ENCODE peak calls at places on chromosomes 6 and 20, in four cellular contexts. W, P, R and F are unnamed samples.

GRCh38 chr6:76861403-76861802 is 601.9 kb downstream of the HTR1B start:
- DNase-seq in R (no peak), P (peak; percentile 66), W (no peak), F (no peak)

GRCh38 chr6:5085638-5086293 is 625 bp downstream of the PPP1R3G start:
- DNase-seq in W (no peak), R (peak; percentile 57), P (peak; percentile 53), F (peak; percentile 34)

GRCh38 chr20:53804920-53805894 is 211.6 kb upstream of the ZNF217 start:
- DNase-seq in W (no peak), R (no peak), P (no peak), F (no peak)

GRCh38 chr20:7031222-7031621 is 263.7 kb downstream of the BMP2 start:
- DNase-seq in R (no peak), P (no peak), W (no peak), F (no peak)

GRCh38 chr20:4805663-4806449 is 84.1 kb downstream of the PRND start:
- DNase-seq in P (no peak), W (no peak), R (no peak), F (no peak)

GRCh38 chr6:99241905-99242534 is 107.5 kb downstream of the FAXC start:
- DNase-seq in W (no peak), R (no peak), P (peak; percentile 65), F (peak; percentile 37)

GRCh38 chr20:59785118-59785959 is 148.1 kb downstream of the SYCP2 start:
- DNase-seq in R (no peak), P (no peak), W (no peak), F (no peak)

GRCh38 chr6:170096803-170097504 is 193.9 kb downstream of the DLL1 start:
- DNase-seq in P (no peak), W (no peak), R (no peak), F (no peak)

GRCh38 chr6:87879144-87879861 is 168.3 kb upstream of the SPACA1 start:
- DNase-seq in P (no peak), R (no peak), W (no peak), F (no peak)

GRCh38 chr20:46315311-46315710 is 7.0 kb upstream of the CDH22 start:
- DNase-seq in W (no peak), P (no peak), R (no peak), F (no peak)

GRCh38 chr6:32254761-32255211 is 30.9 kb upstream of the NOTCH4 start:
- DNase-seq in P (no peak), R (no peak), W (no peak), F (no peak)

GRCh38 chr6:6900566-6901204 is 207.1 kb upstream of the RREB1 start:
- DNase-seq in P (no peak), R (no peak), W (no peak), F (no peak)

GRCh38 chr6:141451176-141451507 is 681.6 kb upstream of the GJE1 start:
- DNase-seq in R (no peak), P (no peak), W (no peak), F (no peak)

GRCh38 chr6:126072172-126072571 is 85.8 kb downstream of the TRMT11 start:
- DNase-seq in P (peak; percentile 49), W (no peak), R (no peak), F (no peak)

GRCh38 chr20:22223251-22223650 is 361.1 kb downstream of the FOXA2 start:
- DNase-seq in R (no peak), P (no peak), W (no peak), F (no peak)

GRCh38 chr20:41408986-41409385 is 42.4 kb upstream of the EMILIN3 start:
- DNase-seq in P (no peak), W (no peak), R (peak; percentile 52), F (no peak)

GRCh38 chr6:2213082-2213481 is 32.3 kb downstream of the GMDS start:
- DNase-seq in W (no peak), R (no peak), P (no peak), F (no peak)

GRCh38 chr6:35544748-35545361 is 32.2 kb upstream of the TULP1 start:
- DNase-seq in W (no peak), R (no peak), P (peak; percentile 97), F (peak; percentile 33)

GRCh38 chr20:16922834-16923233 is 174.7 kb downstream of the OTOR start:
- DNase-seq in W (no peak), R (no peak), P (peak; percentile 76), F (peak; percentile 2)

GRCh38 chr20:15759546-15760216 is 813.6 kb downstream of the KIF16B start:
- DNase-seq in P (peak; percentile 3), W (no peak), R (no peak), F (no peak)

GRCh38 chr6:132907915-132908314 is 93.5 kb downstream of the RPS12 start:
- DNase-seq in W (no peak), P (no peak), R (no peak), F (peak; percentile 16)
- H3K27ac ChIP-seq in W (no peak overlapping the region), P (no peak overlapping the region), R (no peak overlapping the region), F (no peak overlapping the region)

DNA sequence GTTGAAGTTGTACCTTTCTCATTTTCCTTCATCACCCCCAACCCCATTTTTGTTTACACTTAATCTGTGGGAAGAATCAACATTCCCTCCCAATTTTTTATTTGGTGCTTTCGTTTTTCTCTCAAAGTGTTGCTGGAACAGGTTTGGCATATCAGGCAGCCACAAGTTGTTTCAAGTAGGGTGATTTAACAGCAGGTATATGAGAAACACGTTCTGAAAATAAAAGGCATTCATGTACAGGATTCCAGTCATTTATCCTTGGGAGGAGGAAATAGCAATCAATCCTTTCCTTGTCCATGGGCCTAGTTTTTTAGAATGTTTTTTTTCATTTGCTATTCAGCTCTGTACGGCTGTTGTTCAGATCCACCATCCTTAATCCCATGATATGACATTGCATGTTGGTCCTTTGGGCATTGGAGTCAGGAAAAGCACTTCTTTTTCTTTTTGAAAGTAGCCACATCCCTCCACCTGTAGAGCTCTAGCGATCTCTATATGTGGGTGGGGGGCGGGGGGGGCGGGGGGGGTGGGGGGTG is 120.2 kb downstream of the JARID2 start:
- DNase-seq in W (no peak), R (no peak), P (peak; percentile 72), F (peak; percentile 51)
- H3K4me1 ChIP-seq in W (peaks cover 5% of the 10 kb centered on the region), R (peaks cover 31% of the 10 kb centered on the region), P (peaks cover 6% of the 10 kb centered on the region), F (peaks cover 17% of the 10 kb centered on the region)

GRCh38 chr6:46103437-46103836 is 26.4 kb upstream of the ENPP4 start:
- DNase-seq in W (no peak), P (no peak), R (no peak), F (no peak)
- H3K27ac ChIP-seq in W (no peak overlapping the region), P (no peak overlapping the region), R (no peak overlapping the region), F (no peak overlapping the region)

GRCh38 chr6:106536357-106536756 is 92.9 kb downstream of the RTN4IP1 start:
- DNase-seq in P (no peak), W (no peak), R (no peak), F (peak; percentile 47)
- H3K4me1 ChIP-seq in P (peaks cover 3% of the 10 kb centered on the region), W (peaks cover 22% of the 10 kb centered on the region), R (no peaks in the 10 kb centered on the region), F (peaks cover 52% of the 10 kb centered on the region)

GRCh38 chr20:62319346-62319909 is 16.6 kb downstream of the ADRM1 start:
- DNase-seq in P (no peak), W (no peak), R (no peak), F (no peak)

GRCh38 chr20:62321978-62322377 is 19.2 kb downstream of the ADRM1 start:
- DNase-seq in P (no peak), W (no peak), R (no peak), F (no peak)

GRCh38 chr20:62321521-62321948 is 18.7 kb downstream of the ADRM1 start:
- DNase-seq in W (no peak), P (no peak), R (no peak), F (no peak)

GRCh38 chr20:62322428-62323073 is 19.8 kb downstream of the ADRM1 start:
- DNase-seq in R (no peak), W (no peak), P (no peak), F (no peak)

GRCh38 chr20:62320581-62321354 is 18.0 kb downstream of the ADRM1 start:
- DNase-seq in R (no peak), P (no peak), W (no peak), F (no peak)
- H3K27ac ChIP-seq in R (no peak overlapping the region), P (no peak overlapping the region), W (no peak overlapping the region), F (no peak overlapping the region)

GRCh38 chr6:33699131-33699530 is 12.4 kb downstream of the UQCC2 start:
- DNase-seq in W (no peak), P (no peak), R (no peak), F (no peak)
- H3K4me1 ChIP-seq in W (peaks cover 44% of the 10 kb centered on the region), P (no peaks in the 10 kb centered on the region), R (peaks cover 44% of the 10 kb centered on the region), F (peaks cover 22% of the 10 kb centered on the region)

GRCh38 chr6:75381878-75382633 is 97.5 kb upstream of the TMEM30A start:
- DNase-seq in R (no peak), P (no peak), W (no peak), F (no peak)
- H3K27ac ChIP-seq in R (no peak overlapping the region), P (no peak overlapping the region), W (no peak overlapping the region), F (no peak overlapping the region)

GRCh38 chr6:158043008-158043407 is 61.3 kb downstream of the SYNJ2 start:
- DNase-seq in R (no peak), W (no peak), P (no peak), F (no peak)

GRCh38 chr6:158041370-158041769 is 59.7 kb downstream of the SYNJ2 start:
- DNase-seq in P (no peak), W (no peak), R (no peak), F (peak; percentile 55)

GRCh38 chr6:158042245-158042798 is 60.7 kb downstream of the SYNJ2 start:
- DNase-seq in P (peak; percentile 98), W (no peak), R (peak; percentile 70), F (peak; percentile 70)

GRCh38 chr6:158040804-158041347 is 59.2 kb downstream of the SYNJ2 start:
- DNase-seq in W (no peak), R (no peak), P (peak; percentile 84), F (no peak)

DNA sequence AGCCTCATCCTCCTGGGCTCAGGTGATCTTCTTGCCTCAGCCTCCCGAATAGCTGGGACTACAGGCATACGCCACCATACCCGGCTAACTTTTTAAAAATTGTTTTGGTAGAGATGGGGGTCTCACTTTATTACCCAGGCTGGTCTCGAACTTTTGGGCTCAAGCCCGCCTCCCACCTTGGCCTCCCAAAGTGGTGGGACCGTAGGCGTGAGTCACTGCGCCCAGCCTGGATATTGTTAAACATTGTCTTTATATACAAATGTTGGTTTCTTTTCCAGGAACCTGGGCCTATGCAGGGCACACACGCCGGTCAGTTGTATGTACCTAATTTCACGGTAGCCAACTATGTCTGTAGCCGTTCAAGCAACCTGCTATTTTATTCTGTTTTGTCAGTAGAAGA is 60.1 kb downstream of the SYNJ2 start:
- DNase-seq in R (no peak), W (no peak), P (no peak), F (no peak)
- H3K4me1 ChIP-seq in R (peaks cover 20% of the 10 kb centered on the region), W (no peaks in the 10 kb centered on the region), P (peaks cover 53% of the 10 kb centered on the region), F (peaks cover 28% of the 10 kb centered on the region)

GRCh38 chr6:13423292-13423691 is 64.1 kb downstream of the GFOD1 start:
- DNase-seq in P (no peak), R (no peak), W (no peak), F (no peak)

GRCh38 chr6:13421425-13422057 is 65.9 kb downstream of the GFOD1 start:
- DNase-seq in R (no peak), W (no peak), P (no peak), F (no peak)

GRCh38 chr6:13425270-13425905 is 62.0 kb downstream of the GFOD1 start:
- DNase-seq in R (no peak), W (no peak), P (no peak), F (no peak)

GRCh38 chr6:13420269-13420668 is 67.1 kb downstream of the GFOD1 start:
- DNase-seq in W (no peak), P (no peak), R (no peak), F (no peak)

GRCh38 chr6:13422601-13423247 is 64.7 kb downstream of the GFOD1 start:
- DNase-seq in R (no peak), W (no peak), P (peak; percentile 26), F (no peak)
- H3K27ac ChIP-seq in R (peak overlapping the region; percentile 1), W (no peak overlapping the region), P (peak overlapping the region; percentile 90), F (no peak overlapping the region)

GRCh38 chr6:42137192-42137753 is 5.1 kb downstream of the C6orf132 start:
- DNase-seq in R (no peak), P (peak; percentile 72), W (no peak), F (no peak)
- H3K4me1 ChIP-seq in R (peaks cover 5% of the 10 kb centered on the region), P (peaks cover 24% of the 10 kb centered on the region), W (peaks cover 3% of the 10 kb centered on the region), F (peaks cover 25% of the 10 kb centered on the region)